ENCODE peak calls at places on chromosomes 4 and X, in seven cellular contexts. R is NCI-H226, B is endothelial cell, D is AG04450, M is NCI-H1417, W is NCI-H2081, P is NCI-H2029. J is an unnamed sample.

GRCh38 chrX:51851507-51852085 is 41.8 kb upstream of the MAGED1 start:
- DNase-seq in R (no peak), W (no peak), M (no peak), P (no peak), B (no peak), D (no peak), J (no peak)

GRCh38 chr4:107519057-107519456 is 201.0 kb downstream of the PAPSS1 start:
- DNase-seq in D (no peak), B (peak; percentile 33), W (peak; percentile 6), P (no peak), R (no peak), M (peak; percentile 77), J (peak; percentile 1)

GRCh38 chr4:40582413-40582812 is 47.3 kb downstream of the RBM47 start:
- DNase-seq in W (no peak), B (no peak), P (no peak), R (no peak), D (no peak), M (no peak), J (no peak)

GRCh38 chr4:189547537-189547936 is 393.1 kb upstream of the FRG1 start:
- DNase-seq in P (no peak), M (no peak), B (no peak), D (no peak), R (no peak), W (no peak), J (no peak)

GRCh38 chr4:112060212-112060611 is 85.0 kb upstream of the FAM241A start:
- DNase-seq in B (peak; percentile 18), D (no peak), M (peak; percentile 70), W (no peak), R (no peak), P (no peak), J (peak; percentile 54)

GRCh38 chr4:7416745-7417432 is 17.8 kb downstream of the PSAPL1 start:
- DNase-seq in R (no peak), P (no peak), M (no peak), B (no peak), W (no peak), D (no peak), J (no peak)

GRCh38 chr4:147799986-147800555 is 68.2 kb downstream of the ARHGAP10 start:
- DNase-seq in P (no peak), D (no peak), M (no peak), B (no peak), W (no peak), R (no peak), J (no peak)

GRCh38 chr4:48445704-48446103 is 37.4 kb upstream of the SLC10A4 start:
- DNase-seq in P (peak; percentile 15), B (no peak), D (no peak), R (no peak), W (no peak), M (peak; percentile 35), J (peak; percentile 31)

GRCh38 chr4:68162196-68162595 is 32.5 kb upstream of the TMPRSS11F start:
- DNase-seq in M (no peak), B (no peak), R (no peak), W (no peak), P (no peak), D (no peak), J (no peak)

GRCh38 chr4:153039542-153040185 is 103.5 kb downstream of the FHDC1 start:
- DNase-seq in R (no peak), D (no peak), M (no peak), W (no peak), B (no peak), P (no peak), J (no peak)

GRCh38 chr4:6232836-6233785 is 32.8 kb upstream of the JAKMIP1 start:
- DNase-seq in W (no peak), R (no peak), P (no peak), B (no peak), M (no peak), D (no peak), J (no peak)

GRCh38 chr4:576991-577498 is 950 bp upstream of the TMEM271 start:
- DNase-seq in P (no peak), R (no peak), B (no peak), M (peak; percentile 70), W (no peak), D (no peak), J (no peak)

GRCh38 chr4:707929-708630 is 2.4 kb downstream of the PCGF3 start:
- DNase-seq in D (no peak), B (no peak), M (no peak), P (no peak), W (no peak), R (no peak), J (no peak)

GRCh38 chrX:107154787-107155620 is 36.4 kb upstream of the RBM41 start:
- DNase-seq in M (peak; percentile 57), W (no peak), P (no peak), B (no peak), D (no peak), R (peak; percentile 7), J (peak; percentile 2)

GRCh38 chrX:77937291-77937690 is 26.8 kb downstream of the ATP7A start:
- DNase-seq in W (no peak), B (no peak), R (peak; percentile 59), P (no peak), D (peak; percentile 18), M (no peak), J (no peak)

GRCh38 chr4:145341381-145341780 is 140.3 kb upstream of the SMAD1 start:
- DNase-seq in W (no peak), D (no peak), M (no peak), B (no peak), P (no peak), R (no peak), J (no peak)

GRCh38 chr4:1980561-1981041 is 28.2 kb downstream of the NELFA start:
- DNase-seq in M (no peak), R (no peak), B (no peak), P (no peak), W (no peak), D (no peak), J (no peak)

GRCh38 chr4:77745792-77746191 is 73.4 kb downstream of the CNOT6L start:
- DNase-seq in D (no peak), M (no peak), B (no peak), R (no peak), W (no peak), P (no peak), J (no peak)

GRCh38 chr4:119672938-119673337 is 44.3 kb upstream of the PDE5A start:
- DNase-seq in R (no peak), B (no peak), D (no peak), P (no peak), W (no peak), M (no peak), J (no peak)

GRCh38 chrX:67587946-67588624 is 44.3 kb downstream of the AR start:
- DNase-seq in D (no peak), R (no peak), W (no peak), P (no peak), M (no peak), B (no peak), J (no peak)

GRCh38 chrX:56268888-56269287 is 36.7 kb downstream of the KLF8 start:
- DNase-seq in B (no peak), D (no peak), R (no peak), M (no peak), W (no peak), P (no peak), J (no peak)

GRCh38 chrX:50117477-50117876 is 83.3 kb downstream of the AKAP4 start:
- DNase-seq in R (no peak), D (no peak), B (no peak), W (no peak), M (no peak), P (no peak), J (no peak)

GRCh38 chrX:100477949-100478348 is 67.9 kb upstream of the PCDH19 start:
- DNase-seq in P (no peak), D (no peak), W (no peak), R (no peak), M (no peak), B (no peak), J (no peak)

GRCh38 chr4:89586318-89586717 is 250.6 kb downstream of the SNCA start:
- DNase-seq in W (no peak), D (no peak), B (no peak), P (no peak), M (no peak), R (no peak), J (no peak)

GRCh38 chr4:73435984-73436383 is at the start of gene AFP:
- DNase-seq in B (no peak), M (no peak), R (no peak), P (no peak), D (no peak), W (no peak), J (no peak)

GRCh38 chr4:156765277-156765676 is 206.3 kb downstream of the PDGFC start:
- DNase-seq in D (no peak), M (no peak), B (no peak), P (no peak), W (no peak), R (no peak), J (no peak)

GRCh38 chrX:103774070-103774642 is 2.5 kb upstream of the PLP1 start:
- DNase-seq in W (peak; percentile 69), R (no peak), P (peak; percentile 1), B (no peak), M (peak; percentile 57), D (no peak), J (peak; percentile 79)

GRCh38 chrX:21907250-21907649 is 33.3 kb upstream of the SMS start:
- DNase-seq in M (no peak), D (no peak), B (no peak), R (no peak), W (no peak), P (no peak), J (peak; percentile 66)

GRCh38 chr4:89797117-89797516 is 39.8 kb downstream of the SNCA start:
- DNase-seq in M (no peak), P (no peak), B (no peak), R (peak; percentile 67), W (no peak), D (no peak), J (no peak)

GRCh38 chrX:12567857-12568256 is 223.4 kb upstream of the PRPS2 start:
- DNase-seq in M (peak; percentile 66), R (no peak), D (no peak), W (peak; percentile 30), P (no peak), B (no peak), J (no peak)

GRCh38 chr4:80221161-80221560 is 23.9 kb downstream of the PRDM8 start:
- DNase-seq in D (no peak), R (no peak), B (no peak), W (no peak), M (peak; percentile 44), P (no peak), J (no peak)

GRCh38 chr4:173025131-173025530 is 143.5 kb upstream of the GALNT7 start:
- DNase-seq in M (peak; percentile 86), D (peak; percentile 65), W (peak; percentile 69), P (peak; percentile 75), R (peak; percentile 48), B (peak; percentile 31), J (peak; percentile 73)

GRCh38 chr4:189022441-189023035 is 883.3 kb downstream of the TRIML1 start:
- DNase-seq in D (peak; percentile 33), M (no peak), W (no peak), P (no peak), R (no peak), B (no peak), J (no peak)

GRCh38 chr4:3311095-3311372 is 18.2 kb downstream of the RGS12 start:
- DNase-seq in W (no peak), R (no peak), D (no peak), P (no peak), M (no peak), B (no peak), J (no peak)

GRCh38 chrX:103722505-103722904 is 11.8 kb downstream of the TMEM31 start:
- DNase-seq in P (no peak), R (no peak), M (no peak), B (no peak), W (no peak), D (peak; percentile 2), J (no peak)

GRCh38 chr4:87559090-87559837 is 30.1 kb upstream of the SPARCL1 start:
- DNase-seq in B (no peak), W (peak; percentile 82), P (peak; percentile 91), R (no peak), M (peak; percentile 93), D (no peak), J (peak; percentile 49)